ENCODE peak calls at places on chromosomes 2 and 18, in six cellular contexts. L is IMR-90, G is H1, H is H9, B is mesendoderm, O is mesenchymal stem cell. N is an unnamed sample.

GRCh38 chr2:14907014-14907612 is 274.6 kb downstream of the LRATD1 start:
- DNase-seq in B (peak), H (peak), L (no peak), G (no peak), O (no peak), N (no peak)

GRCh38 chr18:32301976-32302743 is 112.3 kb downstream of the MEP1B start:
- DNase-seq in L (peak), B (no peak), H (no peak), O (peak), G (no peak), N (no peak)

GRCh38 chr2:233165895-233166661 is 85.4 kb upstream of the ATG16L1 start:
- DNase-seq in O (no peak), L (no peak), B (no peak), H (no peak), G (no peak), N (no peak)

GRCh38 chr18:76568726-76569125 is 73.7 kb upstream of the ZNF516 start:
- DNase-seq in G (no peak), H (no peak), O (no peak), B (no peak), L (no peak), N (no peak)

GRCh38 chr2:88074854-88075292 is 7.2 kb downstream of the SMYD1 start:
- DNase-seq in H (no peak), B (no peak), L (peak), O (peak), G (no peak), N (no peak)

GRCh38 chr18:58363767-58364540 is 264.9 kb downstream of the ALPK2 start:
- DNase-seq in O (peak), H (no peak), B (no peak), L (peak), G (no peak), N (no peak)

GRCh38 chr18:74283255-74283554 is 8.6 kb downstream of the CYB5A start:
- DNase-seq in B (no peak), G (no peak), L (no peak), O (no peak), H (no peak), N (no peak)

GRCh38 chr2:119697290-119698013 is 18.5 kb downstream of the TMEM177 start:
- DNase-seq in B (no peak), H (no peak), L (no peak), O (no peak), G (no peak), N (no peak)

GRCh38 chr18:74699455-74699854 is 101.8 kb downstream of the ZNF407 start:
- DNase-seq in H (no peak), O (no peak), B (no peak), L (no peak), G (no peak), N (no peak)

GRCh38 chr2:37829202-37829601 is 95.9 kb upstream of the RMDN2 start:
- DNase-seq in H (no peak), L (peak), G (no peak), B (peak), O (peak), N (no peak)

GRCh38 chr18:49697757-49698595 is 115.4 kb downstream of the ACAA2 start:
- DNase-seq in H (peak), B (peak), G (no peak), L (peak), O (peak), N (peak)

GRCh38 chr2:74745766-74746165 is 88.2 kb upstream of the HK2 start:
- DNase-seq in H (no peak), G (no peak), L (no peak), B (no peak), O (no peak), N (no peak)
- H2BK120ac ChIP-seq in H (no peak), G (no peak), L (no peak), B (no peak), O (no peak), N (no peak)

GRCh38 chr2:144332356-144333143 is 187.4 kb downstream of the ZEB2 start:
- DNase-seq in O (peak), L (peak), B (peak), H (peak), G (peak), N (peak)
- H2AK5ac ChIP-seq in O (peak), L (no peak), B (no peak), H (no peak), G (no peak), N (no peak)

DNA sequence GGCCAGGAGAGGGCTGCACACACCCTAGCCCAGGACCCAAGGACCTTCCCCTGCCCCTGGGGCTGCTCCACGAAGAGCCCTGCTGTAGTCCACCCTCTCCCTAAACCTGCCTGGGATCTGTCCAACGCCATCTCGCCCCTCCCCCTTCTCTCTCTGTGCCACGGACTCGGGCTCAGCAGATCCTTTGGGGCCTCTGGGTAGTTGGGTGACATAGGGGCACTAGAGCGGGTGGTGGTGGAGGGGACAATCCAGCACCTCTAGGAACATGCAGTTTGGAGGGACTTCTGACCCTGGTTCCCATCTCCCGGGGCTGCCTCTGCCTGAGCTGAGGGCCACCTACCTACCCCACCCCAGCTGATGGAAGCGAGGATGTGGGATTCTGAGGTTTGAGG is 7.3 kb upstream of the CRYBA2 start:
- DNase-seq in L (no peak), O (no peak), H (peak), G (no peak), B (no peak), N (no peak)
- H2BK15ac ChIP-seq in L (no peak), O (no peak), H (no peak), G (peak), B (no peak), N (no peak)

GRCh38 chr2:96174251-96175144 is 29.3 kb upstream of the DUSP2 start:
- DNase-seq in O (peak), L (peak), B (peak), G (peak), H (peak), N (peak)
- H2BK120ac ChIP-seq in O (no peak), L (no peak), B (no peak), G (no peak), H (no peak), N (no peak)

GRCh38 chr2:147845608-147846002 is 776 bp downstream of the ACVR2A start:
- DNase-seq in B (no peak), O (peak), L (peak), H (no peak), G (no peak), N (no peak)
- H2AK5ac ChIP-seq in B (no peak), O (no peak), L (no peak), H (no peak), G (no peak), N (no peak)

GRCh38 chr2:108304975-108305374 is 16.3 kb downstream of the SULT1C2 start:
- DNase-seq in G (no peak), B (no peak), O (no peak), H (no peak), L (no peak), N (no peak)
- H2BK15ac ChIP-seq in G (no peak), B (no peak), O (no peak), H (no peak), L (no peak), N (no peak)